ENCODE peak calls at places on chromosomes 2 and 18, in four cellular contexts. One of them, this sample, is unnamed.

GRCh38 chr2:171864357-171864985 is 29.6 kb downstream of the SLC25A12 start:
- DNase-seq in K562: no peak
- DNase-seq in H1: no peak
- DNase-seq in HepG2: no peak
- DNase-seq in this sample: no peak

GRCh38 chr2:169965495-169965894 is 138.2 kb downstream of the UBR3 start:
- DNase-seq in K562: no peak
- DNase-seq in H1: no peak
- DNase-seq in HepG2: no peak
- DNase-seq in this sample: no peak

GRCh38 chr2:207504513-207505171 is 25.1 kb upstream of the CREB1 start:
- DNase-seq in K562: no peak
- DNase-seq in H1: no peak
- DNase-seq in HepG2: no peak
- DNase-seq in this sample: no peak

GRCh38 chr2:149488719-149489440 is 98.7 kb downstream of the MMADHC start:
- DNase-seq in K562: no peak
- DNase-seq in H1: no peak
- DNase-seq in HepG2: no peak
- DNase-seq in this sample: no peak

GRCh38 chr2:55805662-55806061 is 112.0 kb upstream of the PNPT1 start:
- DNase-seq in K562: no peak
- DNase-seq in H1: no peak
- DNase-seq in HepG2: no peak
- DNase-seq in this sample: no peak

GRCh38 chr2:40434638-40435296 is 17.1 kb downstream of the SLC8A1 start:
- DNase-seq in K562: no peak
- DNase-seq in H1: no peak
- DNase-seq in HepG2: no peak
- DNase-seq in this sample: peak

GRCh38 chr2:32136097-32136496 is 29.6 kb upstream of the SLC30A6 start:
- DNase-seq in K562: no peak
- DNase-seq in H1: no peak
- DNase-seq in HepG2: no peak
- DNase-seq in this sample: no peak

GRCh38 chr2:136645458-136645857 is 119.9 kb upstream of the THSD7B start:
- DNase-seq in K562: no peak
- DNase-seq in H1: no peak
- DNase-seq in HepG2: no peak
- DNase-seq in this sample: no peak

GRCh38 chr2:64218137-64218536 is 73.9 kb upstream of the PELI1 start:
- DNase-seq in K562: no peak
- DNase-seq in H1: no peak
- DNase-seq in HepG2: no peak
- DNase-seq in this sample: no peak

GRCh38 chr2:223109341-223109740 is 57.4 kb downstream of the KCNE4 start:
- DNase-seq in K562: no peak
- DNase-seq in H1: no peak
- DNase-seq in HepG2: no peak
- DNase-seq in this sample: no peak

GRCh38 chr2:219707496-219708285 is 80.3 kb downstream of the SLC4A3 start:
- DNase-seq in K562: no peak
- DNase-seq in H1: no peak
- DNase-seq in HepG2: no peak
- DNase-seq in this sample: no peak

GRCh38 chr2:173087793-173088493 is 12.3 kb downstream of the MAP3K20 start:
- DNase-seq in K562: no peak
- DNase-seq in H1: no peak
- DNase-seq in HepG2: peak
- DNase-seq in this sample: no peak

GRCh38 chr2:109427661-109428091 is 186.1 kb downstream of the SEPTIN10 start:
- DNase-seq in K562: no peak
- DNase-seq in H1: no peak
- DNase-seq in HepG2: no peak
- DNase-seq in this sample: no peak

GRCh38 chr2:215407596-215408264 is 28.1 kb downstream of the FN1 start:
- DNase-seq in K562: no peak
- DNase-seq in H1: no peak
- DNase-seq in HepG2: no peak
- DNase-seq in this sample: no peak

GRCh38 chr2:197191948-197192338 is 118.6 kb downstream of the ANKRD44 start:
- DNase-seq in K562: no peak
- DNase-seq in H1: no peak
- DNase-seq in HepG2: no peak
- DNase-seq in this sample: no peak

GRCh38 chr2:241870081-241870541 is 582 bp downstream of the RTP5 start:
- DNase-seq in K562: no peak
- DNase-seq in H1: no peak
- DNase-seq in HepG2: no peak
- DNase-seq in this sample: no peak

GRCh38 chr2:101790416-101790815 is 92.9 kb downstream of the MAP4K4 start:
- DNase-seq in K562: no peak
- DNase-seq in H1: no peak
- DNase-seq in HepG2: no peak
- DNase-seq in this sample: no peak

GRCh38 chr2:212364106-212364505 is 174.5 kb downstream of the ERBB4 start:
- DNase-seq in K562: no peak
- DNase-seq in H1: no peak
- DNase-seq in HepG2: no peak
- DNase-seq in this sample: no peak

GRCh38 chr2:127537142-127537541 is 1.7 kb downstream of the MYO7B start:
- DNase-seq in K562: no peak
- DNase-seq in H1: no peak
- DNase-seq in HepG2: no peak
- DNase-seq in this sample: no peak

GRCh38 chr2:100104718-100105677 is 37.4 kb downstream of the AFF3 start:
- DNase-seq in K562: no peak
- DNase-seq in H1: peak
- DNase-seq in HepG2: no peak
- DNase-seq in this sample: no peak

GRCh38 chr2:228707846-228708245 is 526.4 kb upstream of the SPHKAP start:
- DNase-seq in K562: no peak
- DNase-seq in H1: no peak
- DNase-seq in HepG2: no peak
- DNase-seq in this sample: no peak

GRCh38 chr2:121075006-121075545 is 209.9 kb downstream of the TFCP2L1 start:
- DNase-seq in K562: peak
- DNase-seq in H1: peak
- DNase-seq in HepG2: no peak
- DNase-seq in this sample: peak

GRCh38 chr18:22465859-22466602 is 48.3 kb upstream of the CTAGE1 start:
- DNase-seq in K562: peak
- DNase-seq in H1: no peak
- DNase-seq in HepG2: peak
- DNase-seq in this sample: peak

GRCh38 chr2:6880200-6880733 is 2.7 kb downstream of the RSAD2 start:
- DNase-seq in K562: peak
- DNase-seq in H1: no peak
- DNase-seq in HepG2: no peak
- DNase-seq in this sample: no peak

GRCh38 chr2:10901160-10901559 is 10.6 kb upstream of the KCNF1 start:
- DNase-seq in K562: no peak
- DNase-seq in H1: no peak
- DNase-seq in HepG2: no peak
- DNase-seq in this sample: peak
- TF ChIP-seq RNF2 in K562: no peak
- TF ChIP-seq RNF2 in H1: no peak
- TF ChIP-seq RNF2 in HepG2: no peak
- TF ChIP-seq RNF2 in this sample: no peak

DNA sequence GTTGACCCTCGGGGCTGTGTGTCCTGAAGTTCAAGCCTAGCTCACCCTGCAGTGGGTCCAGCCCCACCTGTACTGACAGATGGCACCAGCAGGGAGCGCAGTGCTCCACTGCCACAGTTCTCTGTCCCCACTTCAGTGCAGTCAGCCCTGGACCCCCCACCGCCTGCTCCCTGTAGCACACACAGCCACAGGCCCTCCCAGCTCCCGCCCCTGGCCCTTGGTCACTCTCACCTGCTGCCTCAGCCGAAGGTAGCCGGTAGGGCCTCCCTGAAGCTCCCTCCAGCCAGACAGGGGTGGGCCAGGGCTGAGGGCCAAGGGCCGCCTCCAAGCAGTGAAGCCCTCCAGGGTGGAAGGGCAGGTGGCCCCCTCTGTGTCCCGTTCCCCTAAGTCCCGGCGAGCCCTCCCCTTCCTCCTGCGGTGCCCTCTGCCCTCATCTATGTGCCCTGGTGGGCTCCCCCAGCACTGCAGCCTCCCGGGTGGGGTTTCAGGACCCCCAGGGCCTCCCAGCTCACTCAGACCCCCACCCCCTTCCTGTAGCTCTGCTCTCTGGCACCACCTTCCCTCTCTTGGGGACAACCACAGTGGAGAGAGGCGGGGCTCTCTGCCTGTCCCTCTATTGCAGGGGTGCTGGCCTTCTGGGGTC is 10.8 kb upstream of the ALPP start:
- DNase-seq in K562: peak
- DNase-seq in H1: peak
- DNase-seq in HepG2: peak
- DNase-seq in this sample: no peak
- TF ChIP-seq CEBPB in K562: no peak
- TF ChIP-seq CEBPB in H1: no peak
- TF ChIP-seq CEBPB in HepG2: no peak
- TF ChIP-seq CEBPB in this sample: no peak

GRCh38 chr2:236856856-236857616 is 228.7 kb upstream of the COPS8 start:
- DNase-seq in K562: no peak
- DNase-seq in H1: no peak
- DNase-seq in HepG2: no peak
- DNase-seq in this sample: no peak
- TF ChIP-seq CHD2 in K562: no peak
- TF ChIP-seq CHD2 in H1: no peak
- TF ChIP-seq CHD2 in HepG2: no peak
- TF ChIP-seq CHD2 in this sample: no peak

DNA sequence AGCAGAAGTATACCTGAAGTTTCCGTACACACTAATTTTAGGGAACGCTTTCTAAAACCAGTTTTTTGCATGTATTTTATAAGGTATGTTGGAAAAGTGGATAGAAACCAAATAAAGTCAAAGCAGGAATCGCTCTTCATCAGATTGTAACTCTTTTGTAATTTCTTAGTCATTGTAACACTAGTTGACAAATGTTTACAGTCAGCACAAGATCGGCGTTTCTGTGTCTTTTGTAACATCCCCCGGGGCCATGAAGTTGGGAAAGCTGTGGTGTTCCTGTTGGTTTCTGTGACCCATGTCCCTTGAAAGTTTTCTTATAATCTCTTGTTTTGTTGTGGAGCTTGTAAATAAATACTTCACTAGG is 486 bp upstream of the NMI start:
- DNase-seq in K562: peak
- DNase-seq in H1: no peak
- DNase-seq in HepG2: no peak
- DNase-seq in this sample: peak
- TF ChIP-seq RNF2 in K562: no peak
- TF ChIP-seq RNF2 in H1: no peak
- TF ChIP-seq RNF2 in HepG2: no peak
- TF ChIP-seq RNF2 in this sample: peak

GRCh38 chr18:6202861-6203260 is 211.8 kb downstream of the L3MBTL4 start:
- DNase-seq in K562: no peak
- DNase-seq in H1: no peak
- DNase-seq in HepG2: no peak
- DNase-seq in this sample: no peak

GRCh38 chr18:6207941-6208340 is 206.8 kb downstream of the L3MBTL4 start:
- DNase-seq in K562: no peak
- DNase-seq in H1: no peak
- DNase-seq in HepG2: no peak
- DNase-seq in this sample: no peak

GRCh38 chr18:6207119-6207518 is 207.6 kb downstream of the L3MBTL4 start:
- DNase-seq in K562: no peak
- DNase-seq in H1: no peak
- DNase-seq in HepG2: no peak
- DNase-seq in this sample: no peak

GRCh38 chr18:6203791-6204190 is 210.9 kb downstream of the L3MBTL4 start:
- DNase-seq in K562: no peak
- DNase-seq in H1: no peak
- DNase-seq in HepG2: no peak
- DNase-seq in this sample: no peak

DNA sequence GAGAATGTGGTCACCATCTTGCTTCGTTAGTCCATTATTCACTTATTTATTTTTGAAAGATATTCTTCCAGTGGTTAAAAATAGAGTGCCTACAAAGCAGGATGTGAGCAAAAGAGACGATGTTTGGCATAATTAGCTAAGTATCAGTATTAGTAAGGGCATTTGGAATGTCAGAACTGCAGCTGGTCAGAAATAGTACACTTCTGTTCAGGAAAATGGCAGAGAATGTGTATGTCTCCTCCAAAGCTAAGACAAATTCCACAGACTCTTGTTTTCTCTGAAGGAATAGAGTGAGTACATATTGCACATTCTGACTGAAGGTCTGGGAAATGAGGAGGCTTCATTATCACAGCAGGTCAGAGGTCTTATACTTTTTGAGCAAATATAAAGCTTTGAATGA is 209.0 kb downstream of the L3MBTL4 start:
- DNase-seq in K562: no peak
- DNase-seq in H1: no peak
- DNase-seq in HepG2: no peak
- DNase-seq in this sample: no peak
- TF ChIP-seq CEBPB in K562: no peak
- TF ChIP-seq CEBPB in H1: no peak
- TF ChIP-seq CEBPB in HepG2: no peak
- TF ChIP-seq CEBPB in this sample: no peak

DNA sequence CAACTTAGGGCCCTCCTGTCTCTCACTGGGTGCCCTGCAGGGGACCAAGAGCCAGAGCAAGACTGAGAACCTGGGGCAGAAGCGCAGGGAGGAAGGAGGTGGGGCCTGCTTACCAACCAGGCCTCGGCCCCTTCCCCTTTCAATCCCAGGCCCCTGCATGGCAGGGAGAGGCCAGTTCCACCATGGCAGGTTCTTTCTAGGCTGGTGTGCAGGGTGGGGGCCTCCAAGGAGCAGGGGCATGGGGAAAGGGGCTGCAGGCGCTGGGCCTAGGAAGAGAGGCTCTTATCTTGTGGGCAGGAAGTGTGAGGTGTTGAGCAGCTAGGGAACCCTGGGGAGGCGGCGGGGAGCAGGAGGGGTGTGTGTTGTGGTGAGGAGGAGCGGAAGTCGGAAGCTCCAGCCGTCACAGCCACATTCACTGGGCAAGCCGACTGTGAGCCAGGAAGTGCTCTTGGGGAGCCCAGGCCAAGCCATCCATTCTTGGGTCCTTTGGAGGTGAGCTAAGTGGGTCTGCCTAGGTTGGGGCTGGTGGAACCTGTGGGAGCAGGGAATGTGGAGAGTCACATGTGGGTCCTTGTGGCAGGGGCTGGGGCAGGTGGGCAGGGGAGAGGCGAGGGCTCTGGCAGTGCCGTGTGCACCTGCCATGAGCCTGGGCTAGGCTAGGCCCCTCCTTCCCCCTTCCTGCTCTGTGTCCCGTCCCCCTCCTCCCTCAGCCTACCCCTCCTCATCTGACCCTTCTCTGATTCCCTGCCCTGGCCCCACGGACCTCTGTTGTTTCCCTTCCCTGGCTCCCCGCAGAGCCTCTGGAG is at the start of gene PSD4:
- DNase-seq in K562: peak
- DNase-seq in H1: no peak
- DNase-seq in HepG2: no peak
- DNase-seq in this sample: no peak
- TF ChIP-seq CHD2 in K562: no peak
- TF ChIP-seq CHD2 in H1: no peak
- TF ChIP-seq CHD2 in HepG2: no peak
- TF ChIP-seq CHD2 in this sample: no peak

GRCh38 chr2:200379481-200380120 is 73.1 kb downstream of the SPATS2L start:
- DNase-seq in K562: no peak
- DNase-seq in H1: no peak
- DNase-seq in HepG2: no peak
- DNase-seq in this sample: no peak
- TF ChIP-seq RNF2 in K562: no peak
- TF ChIP-seq RNF2 in H1: no peak
- TF ChIP-seq RNF2 in HepG2: no peak
- TF ChIP-seq RNF2 in this sample: no peak